ENCODE peak calls at places on chromosomes 1 and 21, in ten cellular contexts. One of them, this sample, is unnamed.

GRCh38 chr1:203328714-203329122 is 22.2 kb downstream of the FMOD start:
- DNase-seq in transverse colon: peak; percentile 74
- DNase-seq in ovary: no peak
- DNase-seq in AG04450: no peak
- DNase-seq in CD8-positive, alpha-beta T cell: no peak
- DNase-seq in cardiac fibroblast: no peak
- DNase-seq in tibial artery: no peak
- DNase-seq in IMR-90: no peak
- DNase-seq in gastrocnemius medialis: no peak
- DNase-seq in fibroblast of mammary gland: no peak
- DNase-seq in this sample: peak; percentile 85

GRCh38 chr1:2427051-2427450 is 14.7 kb upstream of the PEX10 start:
- DNase-seq in transverse colon: no peak
- DNase-seq in ovary: no peak
- DNase-seq in AG04450: no peak
- DNase-seq in CD8-positive, alpha-beta T cell: no peak
- DNase-seq in cardiac fibroblast: no peak
- DNase-seq in tibial artery: no peak
- DNase-seq in IMR-90: no peak
- DNase-seq in gastrocnemius medialis: no peak
- DNase-seq in fibroblast of mammary gland: no peak
- DNase-seq in this sample: no peak

GRCh38 chr1:87410771-87411170 is 82.1 kb downstream of the LMO4 start:
- DNase-seq in transverse colon: peak; percentile 77
- DNase-seq in ovary: no peak
- DNase-seq in AG04450: no peak
- DNase-seq in CD8-positive, alpha-beta T cell: no peak
- DNase-seq in cardiac fibroblast: peak; percentile 9
- DNase-seq in tibial artery: no peak
- DNase-seq in IMR-90: peak; percentile 17
- DNase-seq in gastrocnemius medialis: no peak
- DNase-seq in fibroblast of mammary gland: no peak
- DNase-seq in this sample: no peak

GRCh38 chr1:201876148-201876547 is 12.6 kb upstream of the SHISA4 start:
- DNase-seq in transverse colon: no peak
- DNase-seq in ovary: no peak
- DNase-seq in AG04450: no peak
- DNase-seq in CD8-positive, alpha-beta T cell: no peak
- DNase-seq in cardiac fibroblast: peak; percentile 43
- DNase-seq in tibial artery: no peak
- DNase-seq in IMR-90: peak; percentile 27
- DNase-seq in gastrocnemius medialis: no peak
- DNase-seq in fibroblast of mammary gland: peak; percentile 31
- DNase-seq in this sample: peak; percentile 51

GRCh38 chr21:37266515-37267221 is 466 bp downstream of the VPS26C start:
- DNase-seq in transverse colon: no peak
- DNase-seq in ovary: no peak
- DNase-seq in AG04450: no peak
- DNase-seq in CD8-positive, alpha-beta T cell: no peak
- DNase-seq in cardiac fibroblast: peak; percentile 42
- DNase-seq in tibial artery: peak; percentile 40
- DNase-seq in IMR-90: peak; percentile 42
- DNase-seq in gastrocnemius medialis: peak; percentile 15
- DNase-seq in fibroblast of mammary gland: peak; percentile 28
- DNase-seq in this sample: peak; percentile 51

GRCh38 chr1:24540906-24541710 is 14.8 kb upstream of the NCMAP start:
- DNase-seq in transverse colon: peak; percentile 65
- DNase-seq in ovary: no peak
- DNase-seq in AG04450: peak; percentile 16
- DNase-seq in CD8-positive, alpha-beta T cell: peak; percentile 42
- DNase-seq in cardiac fibroblast: peak; percentile 73
- DNase-seq in tibial artery: no peak
- DNase-seq in IMR-90: peak; percentile 78
- DNase-seq in gastrocnemius medialis: no peak
- DNase-seq in fibroblast of mammary gland: peak; percentile 72
- DNase-seq in this sample: peak; percentile 88

GRCh38 chr1:29649375-29650040 is 413.2 kb downstream of the PTPRU start:
- DNase-seq in transverse colon: no peak
- DNase-seq in ovary: no peak
- DNase-seq in AG04450: no peak
- DNase-seq in CD8-positive, alpha-beta T cell: no peak
- DNase-seq in cardiac fibroblast: no peak
- DNase-seq in tibial artery: no peak
- DNase-seq in IMR-90: no peak
- DNase-seq in gastrocnemius medialis: no peak
- DNase-seq in fibroblast of mammary gland: no peak
- DNase-seq in this sample: no peak

GRCh38 chr1:47440052-47440848 is 2.4 kb downstream of the FOXD2 start:
- DNase-seq in transverse colon: no peak
- DNase-seq in ovary: no peak
- DNase-seq in AG04450: no peak
- DNase-seq in CD8-positive, alpha-beta T cell: no peak
- DNase-seq in cardiac fibroblast: no peak
- DNase-seq in tibial artery: no peak
- DNase-seq in IMR-90: no peak
- DNase-seq in gastrocnemius medialis: no peak
- DNase-seq in fibroblast of mammary gland: no peak
- DNase-seq in this sample: peak; percentile 25

DNA sequence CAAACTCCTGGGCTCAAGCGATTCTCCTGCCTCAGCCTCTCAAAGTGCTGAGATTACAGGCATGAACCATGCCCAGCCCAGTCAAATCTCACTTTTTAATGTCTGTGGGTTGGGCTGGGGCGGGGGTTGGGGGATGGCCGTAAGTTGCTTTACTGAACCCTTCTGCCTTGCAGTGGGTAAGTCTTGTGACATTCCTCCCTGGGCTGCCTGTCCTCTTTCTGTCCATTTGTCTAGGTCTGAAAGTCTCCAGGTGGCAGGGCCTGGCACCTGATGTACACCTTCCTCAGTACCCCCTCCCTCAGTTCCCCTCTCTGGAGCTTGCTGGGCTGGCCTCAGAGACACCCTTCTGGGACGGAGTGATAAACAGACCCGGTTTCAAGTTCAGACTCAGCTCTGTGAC is 13.3 kb downstream of the ZNF362 start:
- DNase-seq in transverse colon: no peak
- DNase-seq in ovary: no peak
- DNase-seq in AG04450: no peak
- DNase-seq in CD8-positive, alpha-beta T cell: no peak
- DNase-seq in cardiac fibroblast: no peak
- DNase-seq in tibial artery: no peak
- DNase-seq in IMR-90: no peak
- DNase-seq in gastrocnemius medialis: no peak
- DNase-seq in fibroblast of mammary gland: no peak
- DNase-seq in this sample: no peak
- TF ChIP-seq CTCF in transverse colon: no peak
- TF ChIP-seq CTCF in ovary: no peak
- TF ChIP-seq CTCF in AG04450: no peak
- TF ChIP-seq CTCF in CD8-positive, alpha-beta T cell: no peak
- TF ChIP-seq CTCF in cardiac fibroblast: no peak
- TF ChIP-seq CTCF in tibial artery: no peak
- TF ChIP-seq CTCF in IMR-90: no peak
- TF ChIP-seq CTCF in gastrocnemius medialis: no peak
- TF ChIP-seq CTCF in fibroblast of mammary gland: no peak
- TF ChIP-seq CTCF in this sample: no peak

GRCh38 chr1:150575072-150575489 is 4.3 kb downstream of the MCL1 start:
- DNase-seq in transverse colon: no peak
- DNase-seq in ovary: no peak
- DNase-seq in AG04450: no peak
- DNase-seq in CD8-positive, alpha-beta T cell: no peak
- DNase-seq in cardiac fibroblast: no peak
- DNase-seq in tibial artery: no peak
- DNase-seq in IMR-90: no peak
- DNase-seq in gastrocnemius medialis: no peak
- DNase-seq in fibroblast of mammary gland: no peak
- DNase-seq in this sample: peak; percentile 26

GRCh38 chr1:150575518-150576366 is 3.7 kb downstream of the MCL1 start:
- DNase-seq in transverse colon: no peak
- DNase-seq in ovary: no peak
- DNase-seq in AG04450: no peak
- DNase-seq in CD8-positive, alpha-beta T cell: no peak
- DNase-seq in cardiac fibroblast: peak; percentile 40
- DNase-seq in tibial artery: no peak
- DNase-seq in IMR-90: peak; percentile 23
- DNase-seq in gastrocnemius medialis: no peak
- DNase-seq in fibroblast of mammary gland: peak; percentile 43
- DNase-seq in this sample: peak; percentile 47

GRCh38 chr1:150572918-150573647 is 6.3 kb downstream of the MCL1 start:
- DNase-seq in transverse colon: no peak
- DNase-seq in ovary: no peak
- DNase-seq in AG04450: no peak
- DNase-seq in CD8-positive, alpha-beta T cell: no peak
- DNase-seq in cardiac fibroblast: no peak
- DNase-seq in tibial artery: no peak
- DNase-seq in IMR-90: no peak
- DNase-seq in gastrocnemius medialis: no peak
- DNase-seq in fibroblast of mammary gland: no peak
- DNase-seq in this sample: peak; percentile 41

GRCh38 chr1:150576367-150576711 is 3.1 kb downstream of the MCL1 start:
- DNase-seq in transverse colon: no peak
- DNase-seq in ovary: no peak
- DNase-seq in AG04450: no peak
- DNase-seq in CD8-positive, alpha-beta T cell: no peak
- DNase-seq in cardiac fibroblast: no peak
- DNase-seq in tibial artery: no peak
- DNase-seq in IMR-90: no peak
- DNase-seq in gastrocnemius medialis: no peak
- DNase-seq in fibroblast of mammary gland: no peak
- DNase-seq in this sample: no peak

DNA sequence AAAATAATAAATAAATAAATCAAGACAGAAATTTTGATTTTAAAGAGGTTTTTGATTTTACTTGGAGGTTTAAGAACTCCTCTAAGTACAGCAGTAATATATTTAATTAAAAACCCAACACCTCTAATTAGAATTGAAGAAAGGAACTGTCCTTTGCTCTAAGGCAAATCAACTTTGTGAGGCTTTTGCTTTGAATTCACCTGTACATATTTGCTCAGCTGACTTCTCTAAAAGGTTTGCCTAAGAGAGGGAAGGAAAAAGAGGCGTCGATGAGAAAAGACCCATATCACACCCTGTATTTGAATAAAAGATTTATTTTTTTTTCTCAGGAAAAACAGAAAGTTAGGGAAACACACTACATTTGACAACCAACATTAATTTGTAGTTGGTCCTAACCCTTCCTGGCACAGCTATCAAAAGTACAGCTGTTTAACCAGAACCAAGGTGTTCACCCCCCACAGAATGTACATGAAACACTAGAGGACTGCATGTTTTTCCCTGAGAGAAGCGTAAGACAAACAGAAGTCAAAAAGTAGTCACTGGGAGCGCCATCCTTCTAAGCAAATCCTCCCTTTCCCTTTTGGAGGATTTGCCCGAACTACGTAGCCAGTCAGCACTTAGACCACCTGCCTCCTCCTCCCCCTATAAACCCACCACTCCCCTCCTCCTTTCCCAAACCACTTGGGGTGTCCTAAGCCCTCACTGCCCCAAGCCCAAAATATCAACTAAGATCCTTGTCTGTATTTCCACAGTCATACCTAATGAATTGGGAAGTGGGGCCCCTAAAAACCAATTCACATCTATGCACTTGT is 4.9 kb downstream of the MCL1 start:
- DNase-seq in transverse colon: no peak
- DNase-seq in ovary: no peak
- DNase-seq in AG04450: no peak
- DNase-seq in CD8-positive, alpha-beta T cell: no peak
- DNase-seq in cardiac fibroblast: peak; percentile 49
- DNase-seq in tibial artery: no peak
- DNase-seq in IMR-90: no peak
- DNase-seq in gastrocnemius medialis: no peak
- DNase-seq in fibroblast of mammary gland: peak; percentile 31
- DNase-seq in this sample: peak; percentile 46
- H3K4me3 ChIP-seq in transverse colon: peak overlapping the region; percentile 85
- H3K4me3 ChIP-seq in ovary: peak overlapping the region; percentile 93
- H3K4me3 ChIP-seq in AG04450: peak overlapping the region; percentile 97
- H3K4me3 ChIP-seq in CD8-positive, alpha-beta T cell: peak overlapping the region; percentile 88
- H3K4me3 ChIP-seq in cardiac fibroblast: peak overlapping the region; percentile 92
- H3K4me3 ChIP-seq in tibial artery: peak overlapping the region; percentile 97
- H3K4me3 ChIP-seq in IMR-90: peak overlapping the region; percentile 7
- H3K4me3 ChIP-seq in gastrocnemius medialis: peak overlapping the region; percentile 91
- H3K4me3 ChIP-seq in fibroblast of mammary gland: peak overlapping the region; percentile 86
- H3K4me3 ChIP-seq in this sample: peak overlapping the region; percentile 99

DNA sequence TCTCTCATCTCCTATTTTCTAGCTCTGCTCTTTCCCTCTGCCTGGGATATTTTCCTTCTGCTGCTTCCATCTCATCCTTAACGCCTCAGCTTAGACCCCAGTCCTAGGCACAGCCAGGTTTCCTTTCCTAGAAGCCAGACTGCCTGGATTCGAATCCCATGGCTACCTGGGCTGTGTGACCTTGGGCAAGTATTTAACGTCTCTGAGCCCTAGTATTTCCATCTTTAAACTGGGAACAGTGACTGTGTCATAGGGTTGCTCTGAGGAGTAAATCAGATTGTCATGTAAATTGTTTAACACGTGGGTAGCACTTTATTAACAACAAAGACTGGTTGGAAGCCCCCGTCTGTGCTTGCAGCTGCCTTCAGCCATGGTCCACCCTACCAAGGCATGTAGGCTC is 18.4 kb downstream of the DHRS3 start:
- DNase-seq in transverse colon: no peak
- DNase-seq in ovary: no peak
- DNase-seq in AG04450: no peak
- DNase-seq in CD8-positive, alpha-beta T cell: no peak
- DNase-seq in cardiac fibroblast: no peak
- DNase-seq in tibial artery: no peak
- DNase-seq in IMR-90: no peak
- DNase-seq in gastrocnemius medialis: no peak
- DNase-seq in fibroblast of mammary gland: no peak
- DNase-seq in this sample: no peak
- TF ChIP-seq CTCF in transverse colon: no peak
- TF ChIP-seq CTCF in ovary: no peak
- TF ChIP-seq CTCF in AG04450: no peak
- TF ChIP-seq CTCF in CD8-positive, alpha-beta T cell: no peak
- TF ChIP-seq CTCF in cardiac fibroblast: no peak
- TF ChIP-seq CTCF in tibial artery: no peak
- TF ChIP-seq CTCF in IMR-90: no peak
- TF ChIP-seq CTCF in gastrocnemius medialis: no peak
- TF ChIP-seq CTCF in fibroblast of mammary gland: no peak
- TF ChIP-seq CTCF in this sample: no peak

GRCh38 chr1:155131846-155132245 is 3.8 kb upstream of the SLC50A1 start:
- DNase-seq in transverse colon: no peak
- DNase-seq in ovary: no peak
- DNase-seq in AG04450: no peak
- DNase-seq in CD8-positive, alpha-beta T cell: no peak
- DNase-seq in cardiac fibroblast: no peak
- DNase-seq in tibial artery: no peak
- DNase-seq in IMR-90: no peak
- DNase-seq in gastrocnemius medialis: no peak
- DNase-seq in fibroblast of mammary gland: no peak
- DNase-seq in this sample: no peak
- H3K4me3 ChIP-seq in transverse colon: no peak overlapping the region
- H3K4me3 ChIP-seq in ovary: no peak overlapping the region
- H3K4me3 ChIP-seq in AG04450: no peak overlapping the region
- H3K4me3 ChIP-seq in CD8-positive, alpha-beta T cell: no peak overlapping the region
- H3K4me3 ChIP-seq in cardiac fibroblast: no peak overlapping the region
- H3K4me3 ChIP-seq in tibial artery: no peak overlapping the region
- H3K4me3 ChIP-seq in IMR-90: no peak overlapping the region
- H3K4me3 ChIP-seq in gastrocnemius medialis: no peak overlapping the region
- H3K4me3 ChIP-seq in fibroblast of mammary gland: no peak overlapping the region
- H3K4me3 ChIP-seq in this sample: no peak overlapping the region